ENCODE peak calls at places on chromosomes 13 and 19, in eight cellular contexts. D is MM.1S, X is hepatocyte, J is GM23338, R is PC-3, O is HCT116, W is GM23248, H is neural progenitor cell. Y is an unnamed sample.
A peak's percentile ranks its signal among the peaks of the same experiment; 100 is the strongest.

GRCh38 chr19:49475995-49476880 is 2.2 kb downstream of the FLT3LG start:
- DNase-seq in W (peak; percentile 64), D (no peak), J (peak; percentile 98), R (no peak), H (peak; percentile 94), O (no peak), X (peak; percentile 88), Y (peak; percentile 60)

GRCh38 chr19:2327773-2328400 is 499 bp downstream of the LSM7 start:
- DNase-seq in R (peak; percentile 48), J (peak; percentile 82), X (peak; percentile 59), D (peak; percentile 69), W (peak; percentile 76), O (peak; percentile 61), H (peak; percentile 80), Y (peak; percentile 89)

GRCh38 chr13:41802033-41802683 is 158.8 kb downstream of the VWA8 start:
- DNase-seq in X (no peak), J (peak; percentile 39), O (no peak), R (no peak), D (no peak), H (no peak), W (no peak), Y (no peak)

GRCh38 chr13:36418022-36418805 is 14.1 kb upstream of the CCNA1 start:
- DNase-seq in H (no peak), X (no peak), R (peak; percentile 57), W (peak; percentile 44), D (peak; percentile 11), J (peak; percentile 9), O (no peak), Y (no peak)

GRCh38 chr13:48500652-48501197 is 32.2 kb downstream of the RCBTB2 start:
- DNase-seq in D (no peak), X (peak; percentile 64), R (peak; percentile 68), O (no peak), H (no peak), W (peak; percentile 92), J (peak; percentile 19), Y (peak; percentile 37)

GRCh38 chr13:113929628-113930615 is 44.0 kb downstream of the C13orf46 start:
- DNase-seq in D (no peak), J (peak; percentile 23), O (no peak), H (no peak), X (no peak), R (no peak), W (no peak), Y (no peak)

GRCh38 chr19:52786078-52786463 is 520 bp downstream of the ZNF600 start:
- DNase-seq in W (peak; percentile 16), H (peak; percentile 35), D (no peak), J (peak; percentile 39), X (peak; percentile 30), O (no peak), R (peak; percentile 19), Y (no peak)

GRCh38 chr13:28754698-28755545 is 36.2 kb upstream of the SLC46A3 start:
- DNase-seq in J (peak; percentile 71), O (peak; percentile 19), D (no peak), W (peak; percentile 26), X (peak; percentile 46), H (no peak), R (peak; percentile 44), Y (peak; percentile 44)

GRCh38 chr19:33261511-33262192 is 36.0 kb upstream of the SLC7A10 start:
- DNase-seq in W (no peak), R (no peak), X (no peak), J (no peak), O (no peak), H (no peak), D (no peak), Y (no peak)

GRCh38 chr19:10339380-10339960 is at the start of gene ICAM3:
- DNase-seq in H (no peak), R (no peak), D (peak; percentile 59), W (no peak), X (no peak), J (no peak), O (no peak), Y (peak; percentile 82)
- TF ChIP-seq EZH2phosphoT487 in H (no peak), R (no peak), D (no peak), W (no peak), X (no peak), J (no peak), O (no peak), Y (no peak)

GRCh38 chr13:21075303-21076264 is 14.2 kb upstream of the LATS2 start:
- DNase-seq in D (no peak), X (peak; percentile 59), R (no peak), J (peak; percentile 76), H (peak; percentile 64), O (no peak), W (peak; percentile 48), Y (no peak)
- TF ChIP-seq EZH2phosphoT487 in D (no peak), X (no peak), R (no peak), J (no peak), H (no peak), O (no peak), W (no peak), Y (no peak)

GRCh38 chr19:35207391-35207871 is 21.1 kb downstream of the FAM187B start:
- DNase-seq in X (no peak), D (peak; percentile 51), R (peak; percentile 19), H (no peak), J (no peak), W (no peak), O (no peak), Y (no peak)
- TF ChIP-seq EZH2phosphoT487 in X (no peak), D (no peak), R (no peak), H (no peak), J (no peak), W (no peak), O (no peak), Y (no peak)

DNA sequence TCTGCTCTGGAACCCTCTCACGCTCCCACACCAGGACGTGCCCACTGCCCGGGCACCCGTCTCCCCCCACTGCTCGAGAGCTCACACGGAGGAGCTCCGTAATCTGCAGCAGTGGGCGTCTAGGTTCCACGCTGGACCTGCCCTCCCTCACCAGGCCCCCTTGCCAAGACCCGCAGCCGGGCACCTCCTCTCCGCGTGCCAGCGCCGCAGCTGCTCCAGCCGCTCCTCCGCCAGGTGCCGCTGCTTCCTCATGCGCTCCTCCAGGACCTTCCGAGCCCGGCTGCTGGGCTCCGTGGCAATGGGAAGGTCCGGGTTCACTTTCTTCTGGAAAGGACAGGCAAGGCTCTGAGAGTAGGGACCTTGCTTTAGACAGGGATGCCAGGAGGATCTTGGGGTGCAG is 35.0 kb upstream of the MATK start:
- DNase-seq in R (no peak), J (peak; percentile 50), X (no peak), D (no peak), H (no peak), W (no peak), O (no peak), Y (no peak)
- TF ChIP-seq EZH2phosphoT487 in R (no peak), J (no peak), X (no peak), D (no peak), H (no peak), W (no peak), O (no peak), Y (no peak)

GRCh38 chr13:98134901-98135300 is 8.0 kb upstream of the FARP1 start:
- DNase-seq in X (no peak), H (no peak), D (no peak), J (no peak), O (no peak), W (no peak), R (no peak), Y (no peak)

GRCh38 chr13:98129059-98129741 is 13.7 kb upstream of the FARP1 start:
- DNase-seq in J (no peak), D (no peak), X (no peak), O (no peak), R (peak; percentile 35), H (no peak), W (peak; percentile 82), Y (no peak)

GRCh38 chr13:98133949-98134348 is 8.9 kb upstream of the FARP1 start:
- DNase-seq in W (no peak), X (no peak), D (no peak), O (no peak), R (no peak), J (no peak), H (no peak), Y (no peak)
- TF ChIP-seq EZH2phosphoT487 in W (no peak), X (no peak), D (no peak), O (no peak), R (no peak), J (no peak), H (no peak), Y (no peak)

GRCh38 chr13:32761472-32761871 is 175.2 kb downstream of the PDS5B start:
- DNase-seq in O (no peak), R (no peak), J (no peak), D (no peak), X (no peak), W (no peak), H (no peak), Y (no peak)
- TF ChIP-seq EZH2phosphoT487 in O (no peak), R (no peak), J (no peak), D (no peak), X (no peak), W (no peak), H (no peak), Y (no peak)

DNA sequence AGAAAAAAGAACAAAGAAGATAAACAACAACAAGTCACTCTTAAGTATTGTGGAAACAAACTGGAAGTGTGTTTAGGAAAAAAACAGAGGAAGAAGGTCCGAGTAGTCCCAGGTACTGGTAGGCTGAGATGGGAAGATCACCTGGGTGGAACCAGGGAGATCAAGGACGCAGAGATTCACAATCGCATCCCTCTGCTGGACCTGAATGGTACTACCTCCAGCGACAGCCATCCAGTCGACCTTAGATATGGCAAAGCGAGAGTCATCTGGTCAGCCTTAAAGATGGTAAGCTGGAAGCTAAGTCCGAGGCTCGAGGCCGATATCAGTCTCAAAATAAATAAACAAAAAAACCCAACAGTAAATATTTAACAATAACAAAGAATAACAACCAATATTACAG is 44.9 kb upstream of the ZNF91 start:
- DNase-seq in R (no peak), H (no peak), J (peak; percentile 74), W (peak; percentile 4), O (no peak), D (no peak), X (no peak), Y (peak; percentile 24)
- TF ChIP-seq EZH2phosphoT487 in R (no peak), H (no peak), J (no peak), W (no peak), O (no peak), D (no peak), X (no peak), Y (no peak)

DNA sequence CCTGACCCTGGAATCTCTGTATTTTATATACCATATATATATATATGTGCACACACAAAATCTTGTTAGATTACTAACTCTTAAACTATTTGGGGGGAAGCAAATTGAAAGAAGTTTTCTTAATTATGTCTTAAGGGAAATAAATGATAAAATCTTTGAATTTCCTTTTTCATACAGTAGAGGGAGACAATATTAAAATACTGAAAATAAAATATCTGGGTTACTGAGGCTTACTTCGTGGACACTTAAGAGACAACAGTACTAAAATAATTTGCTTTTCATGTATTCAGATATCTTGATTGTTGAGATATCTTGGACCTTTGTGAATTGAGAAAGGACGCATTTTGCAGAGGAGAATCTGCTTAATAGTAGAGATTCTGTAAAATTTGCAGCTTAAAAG is 17.0 kb downstream of the SUGT1 start:
- DNase-seq in H (no peak), W (peak; percentile 7), R (no peak), O (no peak), D (no peak), X (no peak), J (no peak), Y (no peak)
- TF ChIP-seq EZH2phosphoT487 in H (no peak), W (no peak), R (no peak), O (no peak), D (no peak), X (no peak), J (no peak), Y (no peak)